ENCODE peak calls at places on chromosomes 3 and 15, in four cellular contexts. One of them, this sample, is unnamed. For H3K4me1, the result is how much of the 10 kb centered on the place peaks cover.

GRCh38 chr3:73950781-73951180 is 326.0 kb upstream of the PDZRN3 start:
- DNase-seq in HCT116: no peak
- DNase-seq in thoracic aorta: no peak
- DNase-seq in left lung: no peak
- DNase-seq in this sample: no peak

GRCh38 chr15:70852501-70853269 is 1.3 kb downstream of the LARP6 start:
- DNase-seq in HCT116: no peak
- DNase-seq in thoracic aorta: no peak
- DNase-seq in left lung: no peak
- DNase-seq in this sample: no peak

GRCh38 chr3:57743511-57743910 is 12.6 kb upstream of the SLMAP start:
- DNase-seq in HCT116: no peak
- DNase-seq in thoracic aorta: no peak
- DNase-seq in left lung: no peak
- DNase-seq in this sample: no peak

GRCh38 chr3:113844622-113845222 is 6.1 kb downstream of the GRAMD1C start:
- DNase-seq in HCT116: no peak
- DNase-seq in thoracic aorta: no peak
- DNase-seq in left lung: no peak
- DNase-seq in this sample: no peak

GRCh38 chr3:153599685-153600084 is 437.7 kb downstream of the RAP2B start:
- DNase-seq in HCT116: peak
- DNase-seq in thoracic aorta: no peak
- DNase-seq in left lung: peak
- DNase-seq in this sample: no peak

GRCh38 chr15:46365612-46366011 is 730.8 kb downstream of the SQOR start:
- DNase-seq in HCT116: no peak
- DNase-seq in thoracic aorta: peak
- DNase-seq in left lung: no peak
- DNase-seq in this sample: no peak

GRCh38 chr15:57330619-57331018 is 45.7 kb upstream of the CGNL1 start:
- DNase-seq in HCT116: no peak
- DNase-seq in thoracic aorta: no peak
- DNase-seq in left lung: no peak
- DNase-seq in this sample: no peak

GRCh38 chr15:48696627-48697312 is 51.3 kb upstream of the FBN1 start:
- DNase-seq in HCT116: no peak
- DNase-seq in thoracic aorta: no peak
- DNase-seq in left lung: no peak
- DNase-seq in this sample: no peak

GRCh38 chr3:111751961-111752360 is 107.1 kb upstream of the PHLDB2 start:
- DNase-seq in HCT116: no peak
- DNase-seq in thoracic aorta: no peak
- DNase-seq in left lung: no peak
- DNase-seq in this sample: no peak

GRCh38 chr3:128372707-128373533 is 93.8 kb downstream of the DNAJB8 start:
- DNase-seq in HCT116: no peak
- DNase-seq in thoracic aorta: no peak
- DNase-seq in left lung: no peak
- DNase-seq in this sample: no peak

GRCh38 chr3:128378631-128379347 is 87.9 kb downstream of the DNAJB8 start:
- DNase-seq in HCT116: no peak
- DNase-seq in thoracic aorta: no peak
- DNase-seq in left lung: peak
- DNase-seq in this sample: no peak

GRCh38 chr3:128376516-128376915 is 90.2 kb downstream of the DNAJB8 start:
- DNase-seq in HCT116: no peak
- DNase-seq in thoracic aorta: no peak
- DNase-seq in left lung: no peak
- DNase-seq in this sample: no peak

GRCh38 chr3:128372281-128372680 is 94.4 kb downstream of the DNAJB8 start:
- DNase-seq in HCT116: no peak
- DNase-seq in thoracic aorta: no peak
- DNase-seq in left lung: no peak
- DNase-seq in this sample: no peak

DNA sequence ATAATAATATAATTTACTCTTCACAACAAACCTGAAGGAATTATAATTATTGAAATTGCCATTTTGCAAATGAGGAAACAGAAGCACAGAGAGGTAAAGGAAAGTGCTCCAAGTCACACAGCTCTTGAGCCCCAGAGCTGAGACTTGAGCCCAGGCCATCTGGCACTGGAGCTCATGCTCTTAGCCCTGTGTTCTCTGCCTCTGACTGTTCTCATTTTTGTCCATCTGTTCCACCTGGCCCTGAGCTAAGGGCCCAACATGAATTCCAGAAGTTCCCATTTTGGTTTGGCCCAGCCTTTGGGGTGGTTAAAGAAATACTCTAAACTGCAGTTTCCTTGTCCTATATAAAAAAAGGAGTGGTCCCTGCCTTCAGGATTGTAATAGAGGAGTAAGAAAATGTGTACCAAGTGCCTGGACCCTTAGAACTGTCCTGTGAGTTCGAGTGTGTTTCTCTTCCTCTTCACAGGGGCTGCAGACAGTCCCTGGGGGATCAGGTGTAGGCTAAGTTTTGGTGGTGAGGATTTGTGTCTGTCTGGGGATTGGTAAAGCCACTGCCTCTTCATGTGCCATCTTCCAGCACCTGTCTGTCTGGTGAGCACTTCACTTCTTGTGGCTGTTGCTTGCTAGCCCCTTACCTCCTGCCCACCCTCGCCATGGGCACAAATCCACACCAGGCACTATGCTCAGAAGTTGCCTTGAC is 91.8 kb downstream of the DNAJB8 start:
- DNase-seq in HCT116: no peak
- DNase-seq in thoracic aorta: no peak
- DNase-seq in left lung: no peak
- DNase-seq in this sample: no peak
- H3K4me1 ChIP-seq in HCT116: under half
- H3K4me1 ChIP-seq in thoracic aorta: under half
- H3K4me1 ChIP-seq in left lung: under half
- H3K4me1 ChIP-seq in this sample: under half

DNA sequence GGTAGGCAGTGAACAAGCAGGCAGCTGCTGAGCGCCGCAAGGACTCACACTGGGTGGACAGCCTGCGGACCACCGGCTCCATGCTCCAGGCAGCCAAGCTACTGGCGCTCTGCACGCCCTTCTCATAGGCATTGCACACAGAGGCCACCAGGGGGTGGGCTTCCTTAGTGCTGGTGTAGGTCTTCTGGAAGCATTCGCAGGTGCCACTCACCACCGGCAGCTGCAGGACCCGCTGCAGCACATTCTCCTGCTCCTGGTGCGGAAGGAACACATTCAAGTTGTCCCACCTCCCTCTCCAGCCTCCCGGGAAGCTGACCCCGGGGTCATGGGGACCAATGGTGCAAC is 6.0 kb downstream of the PLIN1 start:
- DNase-seq in HCT116: peak
- DNase-seq in thoracic aorta: no peak
- DNase-seq in left lung: no peak
- DNase-seq in this sample: no peak
- TF ChIP-seq CTCF in HCT116: peak
- TF ChIP-seq CTCF in thoracic aorta: no peak
- TF ChIP-seq CTCF in left lung: peak
- TF ChIP-seq CTCF in this sample: peak

DNA sequence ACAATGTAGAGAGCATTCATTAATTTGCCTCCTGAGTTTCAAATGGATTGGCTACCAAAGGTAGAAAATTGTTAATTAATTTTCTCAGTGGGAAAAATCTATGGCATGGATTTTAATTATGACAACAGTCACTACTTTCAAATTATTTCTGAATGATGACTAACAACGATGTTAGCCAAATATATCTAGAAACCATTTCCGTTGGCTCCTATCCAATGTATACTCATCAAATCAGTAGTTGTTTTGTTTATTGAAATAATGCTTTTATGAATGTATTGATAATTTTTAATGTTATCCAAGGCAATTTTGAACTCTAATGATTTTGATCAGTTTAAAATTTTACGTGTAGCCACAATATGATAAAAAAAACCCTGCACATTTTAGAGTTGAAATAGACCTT is 333.4 kb downstream of the NAALADL2 start:
- DNase-seq in HCT116: peak
- DNase-seq in thoracic aorta: no peak
- DNase-seq in left lung: no peak
- DNase-seq in this sample: no peak
- H3K4me3 ChIP-seq in HCT116: no peak
- H3K4me3 ChIP-seq in thoracic aorta: no peak
- H3K4me3 ChIP-seq in left lung: no peak
- H3K4me3 ChIP-seq in this sample: no peak

GRCh38 chr15:64452988-64453688 is 7.2 kb upstream of the ZNF609 start:
- DNase-seq in HCT116: no peak
- DNase-seq in thoracic aorta: no peak
- DNase-seq in left lung: no peak
- DNase-seq in this sample: no peak

GRCh38 chr15:64444836-64445235 is 15.5 kb upstream of the ZNF609 start:
- DNase-seq in HCT116: no peak
- DNase-seq in thoracic aorta: no peak
- DNase-seq in left lung: no peak
- DNase-seq in this sample: no peak

GRCh38 chr15:64443016-64443415 is 17.4 kb upstream of the ZNF609 start:
- DNase-seq in HCT116: no peak
- DNase-seq in thoracic aorta: no peak
- DNase-seq in left lung: no peak
- DNase-seq in this sample: no peak

GRCh38 chr15:64443747-64444621 is 16.4 kb upstream of the ZNF609 start:
- DNase-seq in HCT116: peak
- DNase-seq in thoracic aorta: no peak
- DNase-seq in left lung: no peak
- DNase-seq in this sample: no peak

GRCh38 chr15:64447536-64448315 is 12.7 kb upstream of the ZNF609 start:
- DNase-seq in HCT116: no peak
- DNase-seq in thoracic aorta: no peak
- DNase-seq in left lung: no peak
- DNase-seq in this sample: no peak
- H3K4me1 ChIP-seq in HCT116: under half
- H3K4me1 ChIP-seq in thoracic aorta: under half
- H3K4me1 ChIP-seq in left lung: under half
- H3K4me1 ChIP-seq in this sample: under half

GRCh38 chr3:4196748-4197147 is 106.4 kb upstream of the SETMAR start:
- DNase-seq in HCT116: no peak
- DNase-seq in thoracic aorta: no peak
- DNase-seq in left lung: no peak
- DNase-seq in this sample: no peak
- TF ChIP-seq CTCF in HCT116: no peak
- TF ChIP-seq CTCF in thoracic aorta: no peak
- TF ChIP-seq CTCF in left lung: no peak
- TF ChIP-seq CTCF in this sample: no peak

DNA sequence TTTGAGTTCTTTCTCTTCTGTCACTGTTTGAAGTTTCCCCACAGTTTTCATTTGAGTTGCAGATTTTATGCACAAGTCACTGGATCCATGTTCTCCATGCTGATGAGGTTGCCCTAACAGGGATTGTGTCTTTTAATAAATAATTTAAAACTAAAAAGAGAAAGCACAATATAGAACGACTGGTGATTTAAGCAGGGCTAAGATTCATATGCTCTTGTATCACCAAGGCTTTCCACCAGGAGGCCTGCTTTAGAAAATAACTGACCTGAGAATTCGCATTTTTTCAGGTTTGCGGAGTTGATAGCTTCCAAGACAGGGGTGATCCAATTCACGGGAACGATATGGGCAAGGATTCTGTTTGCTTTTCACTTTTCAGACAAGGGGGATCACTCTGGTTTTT is 252.0 kb upstream of the VEPH1 start:
- DNase-seq in HCT116: no peak
- DNase-seq in thoracic aorta: no peak
- DNase-seq in left lung: no peak
- DNase-seq in this sample: no peak
- H3K4me3 ChIP-seq in HCT116: no peak
- H3K4me3 ChIP-seq in thoracic aorta: no peak
- H3K4me3 ChIP-seq in left lung: no peak
- H3K4me3 ChIP-seq in this sample: no peak

GRCh38 chr3:8497582-8497981 is 4.0 kb upstream of the LMCD1 start:
- DNase-seq in HCT116: no peak
- DNase-seq in thoracic aorta: no peak
- DNase-seq in left lung: no peak
- DNase-seq in this sample: no peak

GRCh38 chr3:8499181-8499611 is 2.4 kb upstream of the LMCD1 start:
- DNase-seq in HCT116: no peak
- DNase-seq in thoracic aorta: no peak
- DNase-seq in left lung: no peak
- DNase-seq in this sample: no peak

GRCh38 chr3:8501388-8502131 is at the start of gene LMCD1:
- DNase-seq in HCT116: peak
- DNase-seq in thoracic aorta: peak
- DNase-seq in left lung: peak
- DNase-seq in this sample: peak

GRCh38 chr3:8500966-8501365 is 657 bp upstream of the LMCD1 start:
- DNase-seq in HCT116: no peak
- DNase-seq in thoracic aorta: no peak
- DNase-seq in left lung: no peak
- DNase-seq in this sample: no peak

DNA sequence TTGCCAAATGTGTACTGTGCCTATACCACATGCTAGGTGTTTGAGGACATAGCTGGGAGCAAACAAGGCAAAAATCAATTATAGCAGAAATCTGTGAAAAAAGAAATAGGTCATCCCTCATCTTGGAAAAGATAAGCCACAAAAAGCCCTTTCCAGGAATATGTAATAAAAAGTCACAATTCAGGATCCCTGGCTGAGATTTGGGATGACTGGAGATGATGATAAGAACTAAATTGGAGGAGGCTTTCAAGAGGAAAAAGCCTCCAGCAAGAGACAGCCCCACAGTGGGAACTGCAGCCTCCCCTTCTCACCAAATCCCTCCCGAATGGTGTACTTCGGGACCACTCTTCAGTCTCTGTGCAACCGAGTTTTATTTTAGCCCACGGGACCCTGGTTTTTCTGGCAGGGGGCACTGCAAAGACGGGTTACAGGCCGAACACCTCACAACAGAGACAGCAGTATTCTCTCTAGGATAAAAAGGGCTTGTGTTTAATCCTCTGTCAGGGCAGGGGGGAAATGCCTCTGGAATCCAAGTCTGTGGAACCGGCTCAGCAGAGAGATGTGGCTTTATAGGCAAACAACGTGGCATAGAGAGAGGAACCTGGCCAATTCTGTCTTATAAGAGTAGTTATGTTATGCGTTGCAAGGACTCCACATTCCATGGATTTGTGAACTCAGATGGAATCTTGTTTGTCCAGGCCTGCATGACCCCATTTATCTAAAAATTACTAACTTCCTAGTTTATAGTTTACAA is 1.2 kb upstream of the LMCD1 start:
- DNase-seq in HCT116: no peak
- DNase-seq in thoracic aorta: no peak
- DNase-seq in left lung: no peak
- DNase-seq in this sample: no peak
- H3K4me1 ChIP-seq in HCT116: under half
- H3K4me1 ChIP-seq in thoracic aorta: under half
- H3K4me1 ChIP-seq in left lung: under half
- H3K4me1 ChIP-seq in this sample: under half

DNA sequence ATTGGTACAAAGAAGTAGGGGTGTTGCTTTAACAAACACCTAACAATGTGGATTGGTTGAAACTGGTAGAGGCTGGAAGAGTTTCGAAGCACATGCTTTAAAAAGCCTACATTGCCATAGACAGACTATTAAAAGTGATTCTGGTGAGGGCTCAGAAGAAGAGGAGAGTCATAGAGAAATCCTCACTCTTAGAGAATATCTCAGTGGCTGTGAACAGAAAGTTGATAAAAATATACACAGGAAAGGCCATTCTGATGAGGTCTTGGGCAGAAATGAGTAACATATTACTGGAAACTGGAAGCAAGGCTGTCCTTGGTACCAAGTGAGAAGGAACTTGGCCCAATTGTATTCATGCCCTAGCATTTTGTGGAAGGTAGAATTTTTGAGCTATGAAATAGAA is 173.7 kb upstream of the CRBN start:
- DNase-seq in HCT116: no peak
- DNase-seq in thoracic aorta: no peak
- DNase-seq in left lung: no peak
- DNase-seq in this sample: no peak
- TF ChIP-seq CTCF in HCT116: no peak
- TF ChIP-seq CTCF in thoracic aorta: no peak
- TF ChIP-seq CTCF in left lung: no peak
- TF ChIP-seq CTCF in this sample: no peak

This sample was measured in lower lobe of right lung.